ENCODE peak calls at places on chromosomes 12 and 14, in four cellular contexts. D is K562, B is H1, H is HepG2. T is an unnamed sample. For H3K9me3, the result is how much of the 10 kb centered on the place peaks cover.

GRCh38 chr14:95993768-95994592 is 45.2 kb upstream of the C14orf132 start:
- DNase-seq in D (peak), B (peak), H (peak), T (peak)

GRCh38 chr14:24849471-24849870 is 200.5 kb downstream of the STXBP6 start:
- DNase-seq in D (no peak), B (no peak), H (no peak), T (no peak)

GRCh38 chr12:14199455-14200199 is 165.9 kb upstream of the ATF7IP start:
- DNase-seq in D (no peak), B (no peak), H (no peak), T (no peak)

GRCh38 chr12:111447571-111448265 is 42.0 kb downstream of the SH2B3 start:
- DNase-seq in D (no peak), B (no peak), H (no peak), T (no peak)

GRCh38 chr12:10511756-10512355 is 6.2 kb downstream of the EIF2S3B start:
- DNase-seq in D (no peak), B (no peak), H (no peak), T (no peak)

GRCh38 chr14:72745546-72745945 is 148.4 kb downstream of the DPF3 start:
- DNase-seq in D (no peak), B (no peak), H (no peak), T (no peak)

GRCh38 chr14:32480337-32480736 is 151.2 kb downstream of the AKAP6 start:
- DNase-seq in D (no peak), B (no peak), H (no peak), T (no peak)

GRCh38 chr12:65878540-65878939 is 54.3 kb downstream of the HMGA2 start:
- DNase-seq in D (no peak), B (no peak), H (no peak), T (no peak)

GRCh38 chr14:51095854-51096823 is 1.2 kb upstream of the TRIM9 start:
- DNase-seq in D (no peak), B (no peak), H (no peak), T (no peak)

GRCh38 chr12:6605425-6606330 is 1.5 kb downstream of the CHD4 start:
- DNase-seq in D (no peak), B (no peak), H (no peak), T (no peak)

GRCh38 chr12:113276306-113276705 is 55.0 kb downstream of the TPCN1 start:
- DNase-seq in D (no peak), B (no peak), H (no peak), T (no peak)

GRCh38 chr14:81927069-81927468 is 393.4 kb upstream of the SEL1L start:
- DNase-seq in D (no peak), B (no peak), H (no peak), T (no peak)

GRCh38 chr12:1171657-1172056 is 180.6 kb downstream of the ERC1 start:
- DNase-seq in D (no peak), B (no peak), H (no peak), T (no peak)

DNA sequence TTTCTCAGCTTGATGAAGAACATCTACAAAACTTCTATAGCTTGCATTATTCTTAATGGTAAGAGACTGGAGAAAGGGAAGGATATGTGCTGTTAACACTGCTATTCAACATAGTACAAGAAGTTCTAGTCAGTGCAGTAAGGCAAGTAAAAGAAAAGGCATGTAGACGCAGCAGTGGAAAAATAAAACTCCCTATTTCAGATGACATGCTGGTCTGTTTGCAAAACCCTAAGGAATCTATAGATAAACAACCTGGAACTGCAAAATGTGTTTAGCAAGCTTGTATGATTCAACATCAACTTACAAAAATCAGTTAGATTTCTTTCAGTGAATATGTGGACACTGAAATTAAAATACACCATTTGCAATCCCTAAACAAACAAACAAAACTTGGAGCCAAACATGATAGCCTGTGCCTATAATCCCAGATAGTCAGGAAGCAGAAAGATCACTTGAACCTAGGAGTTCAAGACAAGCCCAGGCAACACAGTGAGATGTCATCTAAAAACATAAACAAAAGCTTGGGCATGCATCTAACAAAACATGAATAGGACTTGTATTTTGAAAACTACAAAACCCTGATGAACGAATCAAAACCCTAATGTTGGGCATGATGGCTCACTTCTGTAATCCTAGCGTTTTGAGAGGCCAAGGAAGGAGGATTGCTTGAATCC is 293.6 kb upstream of the RGS6 start:
- DNase-seq in D (no peak), B (no peak), H (no peak), T (no peak)
- TF ChIP-seq USF2 in D (no peak), B (no peak), H (no peak), T (no peak)

DNA sequence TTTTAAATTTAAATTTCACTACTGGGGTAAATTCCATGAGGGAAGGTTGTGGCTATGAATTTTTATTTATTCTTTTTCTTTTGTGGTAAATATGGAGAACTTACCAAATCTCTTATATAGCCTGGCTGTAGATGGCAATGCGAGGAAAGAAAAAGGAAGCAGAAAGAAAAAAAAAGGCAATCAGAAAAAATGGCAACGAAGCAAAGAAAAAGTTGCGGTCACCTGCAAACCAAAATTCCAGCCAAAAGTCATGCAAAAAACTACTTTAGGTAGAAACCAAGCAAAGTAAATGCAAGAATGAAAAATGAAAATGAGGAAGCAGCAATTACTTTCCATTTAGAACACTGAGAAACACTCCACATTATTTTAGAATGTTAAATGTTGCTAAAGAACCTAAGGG is 69.5 kb upstream of the GNPNAT1 start:
- DNase-seq in D (no peak), B (no peak), H (no peak), T (no peak)
- TF ChIP-seq SP1 in D (no peak), B (no peak), H (no peak), T (no peak)

DNA sequence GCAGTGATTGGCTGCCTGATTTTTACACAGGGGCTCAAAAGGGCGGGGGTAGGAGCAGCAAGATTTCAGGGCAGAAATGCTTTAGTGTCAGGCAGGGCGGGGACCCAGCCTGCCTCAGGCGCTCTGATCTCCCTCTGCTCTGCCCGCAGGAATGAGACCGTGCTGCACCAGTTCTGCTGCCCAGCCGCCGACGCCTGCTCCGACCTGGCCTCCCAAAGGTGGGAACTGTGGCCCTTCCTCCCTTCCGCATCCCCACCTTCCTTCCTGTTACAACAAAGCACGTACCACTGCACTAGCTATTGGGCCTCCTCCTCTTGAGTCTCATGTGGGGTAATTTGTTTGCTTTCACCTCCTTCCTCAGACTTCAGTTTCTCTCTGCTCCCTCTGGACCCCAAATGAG is 32.4 kb downstream of the IQSEC3 start:
- DNase-seq in D (no peak), B (no peak), H (no peak), T (no peak)
- H3K9me3 ChIP-seq in D (under half), B (under half), H (under half), T (under half)

GRCh38 chr12:96466939-96467751 is 22.2 kb upstream of the CFAP54 start:
- DNase-seq in D (no peak), B (no peak), H (no peak), T (no peak)
- TF ChIP-seq USF2 in D (no peak), B (no peak), H (no peak), T (no peak)

GRCh38 chr14:55306938-55307589 is 35.8 kb downstream of the FBXO34 start:
- DNase-seq in D (no peak), B (no peak), H (no peak), T (no peak)
- TF ChIP-seq SP1 in D (no peak), B (no peak), H (no peak), T (no peak)

T was measured in GM12878.